ENCODE peak calls at places on chromosomes 3 and 15, in five cellular contexts. T, A, M, V and Y are unnamed samples. For H3K4me1 and H3K9me3, the result is how much of the 10 kb centered on the place peaks cover.

GRCh38 chr15:61818801-61819200 is 241.4 kb downstream of the VPS13C start:
- DNase-seq in M (no peak), V (no peak), A (no peak), T (no peak), Y (no peak)

GRCh38 chr3:31896026-31896425 is 85.0 kb downstream of the OSBPL10 start:
- DNase-seq in T (no peak), M (no peak), V (no peak), A (no peak), Y (no peak)

GRCh38 chr3:134651347-134652041 is 672 bp upstream of the KY start:
- DNase-seq in T (peak), V (no peak), M (no peak), A (peak), Y (peak)

GRCh38 chr3:49199900-49200281 is 28.5 kb downstream of the KLHDC8B start:
- DNase-seq in A (no peak), T (peak), M (no peak), V (no peak), Y (peak)

GRCh38 chr3:108493862-108494261 is 16.5 kb downstream of the MYH15 start:
- DNase-seq in A (no peak), T (peak), V (no peak), M (no peak), Y (no peak)

GRCh38 chr15:93800805-93801204 is 430.6 kb upstream of the MCTP2 start:
- DNase-seq in V (no peak), A (no peak), M (no peak), T (no peak), Y (no peak)

GRCh38 chr3:34109846-34110245 is 311.4 kb downstream of the PDCD6IP start:
- DNase-seq in V (no peak), M (no peak), A (no peak), T (no peak), Y (no peak)

GRCh38 chr3:42846682-42847522 is 28.8 kb downstream of the CYP8B1 start:
- DNase-seq in M (no peak), V (no peak), A (no peak), T (no peak), Y (no peak)

GRCh38 chr3:47851888-47852603 is 49.1 kb downstream of the DHX30 start:
- DNase-seq in M (no peak), V (no peak), A (no peak), T (no peak), Y (no peak)

GRCh38 chr3:26622634-26623408 is at the start of gene LRRC3B:
- DNase-seq in V (no peak), M (no peak), A (no peak), T (no peak), Y (peak)

GRCh38 chr3:50512131-50512530 is 8.7 kb upstream of the CACNA2D2 start:
- DNase-seq in V (no peak), T (no peak), M (no peak), A (no peak), Y (no peak)

GRCh38 chr3:43062040-43062555 is 43.8 kb downstream of the POMGNT2 start:
- DNase-seq in M (no peak), A (no peak), T (no peak), V (no peak), Y (no peak)

GRCh38 chr3:55658297-55659022 is 171.4 kb upstream of the WNT5A start:
- DNase-seq in M (no peak), T (no peak), A (no peak), V (no peak), Y (no peak)

GRCh38 chr3:110900583-110900982 is 171.0 kb upstream of the NECTIN3 start:
- DNase-seq in A (no peak), M (no peak), V (no peak), T (peak), Y (no peak)

GRCh38 chr3:154105218-154105975 is 15.8 kb upstream of the ARHGEF26 start:
- DNase-seq in A (no peak), V (no peak), M (no peak), T (peak), Y (no peak)

GRCh38 chr3:38597502-38598060 is 51.9 kb downstream of the SCN5A start:
- DNase-seq in M (no peak), V (no peak), A (no peak), T (no peak), Y (no peak)

GRCh38 chr15:90603893-90604292 is 74.2 kb downstream of the CRTC3 start:
- DNase-seq in M (no peak), T (peak), A (no peak), V (peak), Y (peak)

GRCh38 chr3:133466531-133467386 is 66.9 kb downstream of the BFSP2 start:
- DNase-seq in T (no peak), V (no peak), A (peak), M (no peak), Y (no peak)

GRCh38 chr3:41131224-41131623 is 68.1 kb upstream of the CTNNB1 start:
- DNase-seq in T (no peak), M (no peak), A (no peak), V (no peak), Y (no peak)

GRCh38 chr3:42412526-42413155 is 2.2 kb upstream of the LYZL4 start:
- DNase-seq in T (no peak), V (no peak), A (no peak), M (no peak), Y (no peak)

GRCh38 chr3:155963557-155963956 is 93.1 kb downstream of the GMPS start:
- DNase-seq in T (peak), V (no peak), M (no peak), A (no peak), Y (no peak)

GRCh38 chr15:41981373-41982132 is 9.2 kb upstream of the EHD4 start:
- DNase-seq in V (no peak), M (no peak), T (peak), A (no peak), Y (no peak)

GRCh38 chr3:176431986-176432385 is 765.3 kb downstream of the TBL1XR1 start:
- DNase-seq in V (no peak), A (no peak), M (no peak), T (peak), Y (no peak)

DNA sequence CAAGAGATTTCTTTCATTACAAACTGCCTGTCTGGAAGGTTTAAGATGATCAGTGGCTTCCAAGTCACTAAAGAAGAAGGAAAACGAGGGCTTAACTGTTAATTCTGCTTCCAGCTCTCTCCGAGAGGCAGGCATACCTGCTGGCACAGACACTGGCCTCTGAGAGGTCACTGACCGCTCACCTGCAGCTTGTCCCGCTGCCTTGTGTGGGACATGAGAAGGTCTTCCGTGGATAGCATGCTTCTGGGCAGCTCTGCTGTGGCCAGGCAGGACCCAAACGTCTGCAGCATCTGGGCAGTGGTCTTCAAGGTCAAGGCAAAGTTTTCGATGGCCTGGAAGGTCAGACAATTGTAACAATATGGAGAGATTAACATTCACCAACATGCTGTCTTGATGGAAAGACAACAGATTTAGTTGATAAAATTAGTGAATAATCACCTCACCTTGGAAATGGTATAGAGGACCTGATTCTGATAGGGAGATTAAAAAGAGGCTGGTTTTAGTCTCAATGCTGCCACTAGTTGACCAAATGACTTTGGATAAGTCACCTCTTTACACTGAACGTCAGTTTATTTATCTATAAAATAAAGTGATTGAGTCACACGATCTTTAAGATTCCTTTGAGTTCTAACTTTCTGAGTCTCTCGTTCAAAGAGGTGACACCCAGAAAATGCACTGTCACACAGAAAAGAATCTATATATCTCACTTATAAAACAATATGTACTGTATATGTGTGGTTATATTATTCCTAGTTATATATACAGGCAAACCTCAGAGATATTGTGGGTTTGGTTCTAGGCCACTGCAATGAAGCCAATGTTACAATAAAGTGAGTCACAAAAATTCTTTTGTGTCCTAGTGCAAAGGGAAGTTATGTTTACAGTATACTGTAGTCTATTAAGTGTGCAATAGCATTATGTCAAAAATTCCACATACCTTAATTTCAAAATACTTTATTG is 65.1 kb downstream of the B3GNT5 start:
- DNase-seq in A (no peak), T (peak), V (no peak), M (no peak), Y (no peak)
- H3K4me1 ChIP-seq in A (under half), T (under half), V (under half), M (under half), Y (under half)

DNA sequence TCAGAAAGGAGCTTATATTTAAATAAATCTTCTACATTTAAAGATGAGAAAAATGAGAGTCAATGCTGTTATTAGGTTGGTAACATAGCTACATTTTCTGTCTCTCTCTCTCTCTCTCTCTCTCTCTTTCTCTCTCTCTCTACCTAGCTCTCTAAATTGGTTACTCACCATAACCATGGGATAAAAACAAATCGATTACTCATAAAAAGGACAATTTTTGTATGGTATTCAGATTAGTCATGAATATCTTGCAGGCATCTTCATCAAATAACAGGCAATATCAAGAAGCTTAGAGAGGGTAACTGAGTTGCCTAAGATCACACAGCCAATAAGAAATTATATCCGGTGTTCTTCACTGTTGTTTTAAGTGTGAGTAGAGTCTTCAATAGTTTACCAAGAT is 81.8 kb upstream of the ALCAM start:
- DNase-seq in V (no peak), M (no peak), A (no peak), T (peak), Y (no peak)
- H3K4me3 ChIP-seq in V (no peak), M (no peak), A (no peak), T (no peak), Y (no peak)

GRCh38 chr15:27650244-27650643 is 448.9 kb downstream of the OCA2 start:
- DNase-seq in T (no peak), M (no peak), A (no peak), V (no peak), Y (no peak)

GRCh38 chr15:27648359-27648758 is 450.8 kb downstream of the OCA2 start:
- DNase-seq in V (no peak), A (no peak), M (no peak), T (no peak), Y (no peak)

DNA sequence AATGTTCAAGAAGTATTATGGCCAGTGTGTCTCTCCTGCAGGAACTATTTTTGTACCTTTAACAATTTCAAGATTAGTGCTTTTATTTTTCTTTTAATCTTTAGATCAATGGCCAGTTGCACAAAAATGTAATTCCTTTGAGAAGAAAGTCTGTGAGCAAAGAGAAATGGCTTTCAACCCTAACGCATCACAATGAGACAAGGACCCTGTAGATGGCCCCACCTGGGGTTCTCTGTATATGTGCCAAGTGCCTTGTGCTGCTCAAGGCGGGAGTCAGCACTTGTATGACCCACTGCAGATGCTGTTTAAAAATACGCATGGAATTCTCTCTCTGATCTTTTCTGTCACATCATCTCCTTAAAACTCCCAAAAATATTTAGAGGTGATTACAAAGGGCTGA is 453.4 kb downstream of the OCA2 start:
- DNase-seq in A (no peak), V (no peak), T (no peak), M (no peak), Y (no peak)
- H3K9me3 ChIP-seq in A (under half), V (under half), T (under half), M (under half), Y (under half)

GRCh38 chr3:170180107-170180951 is 1.2 kb downstream of the PHC3 start:
- DNase-seq in T (peak), A (no peak), V (no peak), M (no peak), Y (peak)
- H3K4me1 ChIP-seq in T (under half), A (under half), V (under half), M (under half), Y (under half)

DNA sequence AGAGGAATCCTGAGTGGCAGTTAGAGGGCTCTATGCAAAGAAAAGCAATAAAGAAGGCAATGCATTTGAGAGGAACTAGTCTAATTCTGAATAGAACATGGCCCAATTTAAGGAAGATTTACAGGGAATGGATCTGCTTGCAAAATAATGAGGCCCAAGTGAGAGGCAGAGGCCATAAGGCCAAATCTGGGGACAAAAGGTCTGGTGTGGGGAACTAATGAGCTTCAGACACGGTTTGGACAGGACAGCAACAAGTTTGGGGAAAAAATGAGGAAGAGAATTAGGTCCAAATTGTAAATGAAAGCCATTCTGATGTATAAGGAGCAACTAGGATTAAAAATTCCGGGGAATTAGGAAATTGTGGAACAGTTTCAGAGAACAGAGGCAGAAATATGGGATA is 73.9 kb downstream of the RBPMS2 start:
- DNase-seq in A (no peak), M (no peak), T (no peak), V (no peak), Y (no peak)
- H3K4me3 ChIP-seq in A (peak), M (no peak), T (peak), V (no peak), Y (peak)

DNA sequence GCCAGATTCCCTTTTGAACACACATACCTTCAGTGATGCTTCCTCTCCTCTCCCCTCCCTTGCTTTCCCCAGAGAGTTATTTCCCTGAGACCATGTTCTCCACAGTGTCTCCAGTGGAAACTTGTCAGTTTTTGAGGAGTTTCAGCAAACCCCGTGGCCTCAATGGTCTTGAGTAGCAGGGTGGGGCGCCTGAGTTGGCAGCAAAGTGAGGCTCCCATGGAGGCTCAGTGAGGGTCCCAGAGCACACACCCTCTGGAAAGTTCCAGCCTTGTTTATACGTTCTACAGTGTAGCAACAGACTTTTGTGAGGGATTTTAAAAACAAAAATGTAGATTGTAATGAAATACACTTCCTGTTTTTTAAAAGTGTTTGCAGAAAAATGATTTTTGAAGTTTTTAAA is 135.1 kb downstream of the LRRC28 start:
- DNase-seq in T (no peak), A (no peak), M (no peak), V (no peak), Y (no peak)
- H3K9me3 ChIP-seq in T (under half), A (under half), M (under half), V (under half), Y (under half)

GRCh38 chr3:73618461-73618860 is 6.3 kb downstream of the PDZRN3 start:
- DNase-seq in M (no peak), T (peak), A (no peak), V (no peak), Y (no peak)
- H3K4me1 ChIP-seq in M (under half), T (under half), A (half or more), V (under half), Y (under half)

GRCh38 chr3:71503525-71504249 is 79.8 kb downstream of the FOXP1 start:
- DNase-seq in T (peak), V (no peak), M (no peak), A (no peak), Y (peak)
- H3K4me3 ChIP-seq in T (peak), V (no peak), M (no peak), A (no peak), Y (no peak)

GRCh38 chr15:76259392-76259791 is 51.9 kb downstream of the ETFA start:
- DNase-seq in M (no peak), A (no peak), T (no peak), V (no peak), Y (no peak)
- H3K9me3 ChIP-seq in M (under half), A (under half), T (under half), V (under half), Y (under half)

GRCh38 chr15:57555270-57555669 is 36.4 kb upstream of the MYZAP start:
- DNase-seq in V (no peak), M (no peak), T (peak), A (no peak), Y (no peak)

GRCh38 chr15:57553526-57553925 is 38.2 kb upstream of the MYZAP start:
- DNase-seq in T (no peak), V (no peak), A (no peak), M (no peak), Y (no peak)

GRCh38 chr15:57554821-57555185 is 36.9 kb upstream of the MYZAP start:
- DNase-seq in V (no peak), T (no peak), A (no peak), M (no peak), Y (no peak)

GRCh38 chr15:57552678-57553334 is 38.9 kb upstream of the MYZAP start:
- DNase-seq in M (no peak), V (no peak), A (no peak), T (no peak), Y (no peak)

GRCh38 chr15:57554063-57554820 is 37.5 kb upstream of the MYZAP start:
- DNase-seq in V (no peak), T (no peak), M (no peak), A (no peak), Y (no peak)
- H3K4me1 ChIP-seq in V (half or more), T (under half), M (under half), A (under half), Y (under half)